ENCODE peak calls at places on chromosomes 12 and 14, in six cellular contexts. One of them, this sample, is unnamed.

GRCh38 chr12:51905507-51906438 is 1.5 kb upstream of the ACVRL1 start:
- DNase-seq in RPMI8226: no peak
- DNase-seq in EH: peak
- DNase-seq in cardiac muscle cell: no peak
- DNase-seq in activated CD4-positive, alpha-beta memory T cell treated with anti-CD3 and anti-CD28 coated beads for 36 hours: no peak
- DNase-seq in CD4-positive, CD25-positive, alpha-beta regulatory T cell: no peak
- DNase-seq in this sample: no peak

GRCh38 chr12:114812858-114813761 is 129.1 kb upstream of the TBX3 start:
- DNase-seq in RPMI8226: no peak
- DNase-seq in EH: no peak
- DNase-seq in cardiac muscle cell: no peak
- DNase-seq in activated CD4-positive, alpha-beta memory T cell treated with anti-CD3 and anti-CD28 coated beads for 36 hours: no peak
- DNase-seq in CD4-positive, CD25-positive, alpha-beta regulatory T cell: no peak
- DNase-seq in this sample: no peak

GRCh38 chr14:20628063-20628854 is 13.2 kb downstream of the OR6S1 start:
- DNase-seq in RPMI8226: no peak
- DNase-seq in EH: no peak
- DNase-seq in cardiac muscle cell: no peak
- DNase-seq in activated CD4-positive, alpha-beta memory T cell treated with anti-CD3 and anti-CD28 coated beads for 36 hours: no peak
- DNase-seq in CD4-positive, CD25-positive, alpha-beta regulatory T cell: no peak
- DNase-seq in this sample: no peak

GRCh38 chr12:116370004-116370404 is 92.5 kb upstream of the MED13L start:
- DNase-seq in RPMI8226: no peak
- DNase-seq in EH: peak
- DNase-seq in cardiac muscle cell: no peak
- DNase-seq in activated CD4-positive, alpha-beta memory T cell treated with anti-CD3 and anti-CD28 coated beads for 36 hours: no peak
- DNase-seq in CD4-positive, CD25-positive, alpha-beta regulatory T cell: no peak
- DNase-seq in this sample: no peak

GRCh38 chr14:97791072-97791471 is 993.9 kb downstream of the VRK1 start:
- DNase-seq in RPMI8226: no peak
- DNase-seq in EH: no peak
- DNase-seq in cardiac muscle cell: no peak
- DNase-seq in activated CD4-positive, alpha-beta memory T cell treated with anti-CD3 and anti-CD28 coated beads for 36 hours: no peak
- DNase-seq in CD4-positive, CD25-positive, alpha-beta regulatory T cell: no peak
- DNase-seq in this sample: no peak

GRCh38 chr12:64860446-64860998 is 36.1 kb downstream of the TBC1D30 start:
- DNase-seq in RPMI8226: no peak
- DNase-seq in EH: no peak
- DNase-seq in cardiac muscle cell: no peak
- DNase-seq in activated CD4-positive, alpha-beta memory T cell treated with anti-CD3 and anti-CD28 coated beads for 36 hours: no peak
- DNase-seq in CD4-positive, CD25-positive, alpha-beta regulatory T cell: no peak
- DNase-seq in this sample: no peak

GRCh38 chr14:67704484-67705089 is 2.9 kb downstream of the RDH12 start:
- DNase-seq in RPMI8226: peak
- DNase-seq in EH: peak
- DNase-seq in cardiac muscle cell: peak
- DNase-seq in activated CD4-positive, alpha-beta memory T cell treated with anti-CD3 and anti-CD28 coated beads for 36 hours: peak
- DNase-seq in CD4-positive, CD25-positive, alpha-beta regulatory T cell: peak
- DNase-seq in this sample: no peak

GRCh38 chr14:104104006-104104901 is 18.8 kb downstream of the ASPG start:
- DNase-seq in RPMI8226: no peak
- DNase-seq in EH: no peak
- DNase-seq in cardiac muscle cell: no peak
- DNase-seq in activated CD4-positive, alpha-beta memory T cell treated with anti-CD3 and anti-CD28 coated beads for 36 hours: no peak
- DNase-seq in CD4-positive, CD25-positive, alpha-beta regulatory T cell: no peak
- DNase-seq in this sample: no peak

GRCh38 chr14:103209054-103209453 is 85.8 kb downstream of the TNFAIP2 start:
- DNase-seq in RPMI8226: no peak
- DNase-seq in EH: no peak
- DNase-seq in cardiac muscle cell: no peak
- DNase-seq in activated CD4-positive, alpha-beta memory T cell treated with anti-CD3 and anti-CD28 coated beads for 36 hours: no peak
- DNase-seq in CD4-positive, CD25-positive, alpha-beta regulatory T cell: no peak
- DNase-seq in this sample: no peak

GRCh38 chr12:28278499-28278898 is 88.2 kb downstream of the CCDC91 start:
- DNase-seq in RPMI8226: no peak
- DNase-seq in EH: no peak
- DNase-seq in cardiac muscle cell: no peak
- DNase-seq in activated CD4-positive, alpha-beta memory T cell treated with anti-CD3 and anti-CD28 coated beads for 36 hours: no peak
- DNase-seq in CD4-positive, CD25-positive, alpha-beta regulatory T cell: no peak
- DNase-seq in this sample: no peak

GRCh38 chr12:98399532-98399931 is 115.9 kb upstream of the TMPO start:
- DNase-seq in RPMI8226: peak
- DNase-seq in EH: peak
- DNase-seq in cardiac muscle cell: no peak
- DNase-seq in activated CD4-positive, alpha-beta memory T cell treated with anti-CD3 and anti-CD28 coated beads for 36 hours: peak
- DNase-seq in CD4-positive, CD25-positive, alpha-beta regulatory T cell: peak
- DNase-seq in this sample: peak

GRCh38 chr14:91891721-91892220 is 24.4 kb upstream of the TC2N start:
- DNase-seq in RPMI8226: no peak
- DNase-seq in EH: peak
- DNase-seq in cardiac muscle cell: no peak
- DNase-seq in activated CD4-positive, alpha-beta memory T cell treated with anti-CD3 and anti-CD28 coated beads for 36 hours: no peak
- DNase-seq in CD4-positive, CD25-positive, alpha-beta regulatory T cell: no peak
- DNase-seq in this sample: no peak

GRCh38 chr14:27929823-27930347 is 836.7 kb upstream of the FOXG1 start:
- DNase-seq in RPMI8226: no peak
- DNase-seq in EH: no peak
- DNase-seq in cardiac muscle cell: no peak
- DNase-seq in activated CD4-positive, alpha-beta memory T cell treated with anti-CD3 and anti-CD28 coated beads for 36 hours: no peak
- DNase-seq in CD4-positive, CD25-positive, alpha-beta regulatory T cell: no peak
- DNase-seq in this sample: no peak

GRCh38 chr14:104826858-104827172 is 25.9 kb downstream of the ZBTB42 start:
- DNase-seq in RPMI8226: no peak
- DNase-seq in EH: no peak
- DNase-seq in cardiac muscle cell: no peak
- DNase-seq in activated CD4-positive, alpha-beta memory T cell treated with anti-CD3 and anti-CD28 coated beads for 36 hours: no peak
- DNase-seq in CD4-positive, CD25-positive, alpha-beta regulatory T cell: no peak
- DNase-seq in this sample: no peak

GRCh38 chr14:69107407-69108003 is 45.4 kb downstream of the DCAF5 start:
- DNase-seq in RPMI8226: peak
- DNase-seq in EH: peak
- DNase-seq in cardiac muscle cell: peak
- DNase-seq in activated CD4-positive, alpha-beta memory T cell treated with anti-CD3 and anti-CD28 coated beads for 36 hours: peak
- DNase-seq in CD4-positive, CD25-positive, alpha-beta regulatory T cell: peak
- DNase-seq in this sample: peak

GRCh38 chr12:124993568-124994434 is at the start of gene BRI3BP:
- DNase-seq in RPMI8226: peak
- DNase-seq in EH: peak
- DNase-seq in cardiac muscle cell: peak
- DNase-seq in activated CD4-positive, alpha-beta memory T cell treated with anti-CD3 and anti-CD28 coated beads for 36 hours: peak
- DNase-seq in CD4-positive, CD25-positive, alpha-beta regulatory T cell: peak
- DNase-seq in this sample: peak

GRCh38 chr14:94213021-94213420 is 38.9 kb downstream of the PPP4R4 start:
- DNase-seq in RPMI8226: no peak
- DNase-seq in EH: peak
- DNase-seq in cardiac muscle cell: no peak
- DNase-seq in activated CD4-positive, alpha-beta memory T cell treated with anti-CD3 and anti-CD28 coated beads for 36 hours: no peak
- DNase-seq in CD4-positive, CD25-positive, alpha-beta regulatory T cell: no peak
- DNase-seq in this sample: no peak

GRCh38 chr14:106268013-106268727 is 741.8 kb downstream of the TMEM121 start:
- DNase-seq in RPMI8226: no peak
- DNase-seq in EH: no peak
- DNase-seq in cardiac muscle cell: no peak
- DNase-seq in activated CD4-positive, alpha-beta memory T cell treated with anti-CD3 and anti-CD28 coated beads for 36 hours: peak
- DNase-seq in CD4-positive, CD25-positive, alpha-beta regulatory T cell: peak
- DNase-seq in this sample: peak

GRCh38 chr12:128190614-128191013 is 76.4 kb upstream of the TMEM132C start:
- DNase-seq in RPMI8226: no peak
- DNase-seq in EH: no peak
- DNase-seq in cardiac muscle cell: peak
- DNase-seq in activated CD4-positive, alpha-beta memory T cell treated with anti-CD3 and anti-CD28 coated beads for 36 hours: no peak
- DNase-seq in CD4-positive, CD25-positive, alpha-beta regulatory T cell: no peak
- DNase-seq in this sample: no peak

GRCh38 chr12:132286912-132287311 is 42.5 kb downstream of the GALNT9 start:
- DNase-seq in RPMI8226: no peak
- DNase-seq in EH: no peak
- DNase-seq in cardiac muscle cell: no peak
- DNase-seq in activated CD4-positive, alpha-beta memory T cell treated with anti-CD3 and anti-CD28 coated beads for 36 hours: no peak
- DNase-seq in CD4-positive, CD25-positive, alpha-beta regulatory T cell: no peak
- DNase-seq in this sample: no peak